ENCODE peak calls at places on chromosomes 2 and 18, in nine cellular contexts. X is IMR-90, J is fibroblast of lung, P is heart left ventricle, N is cardiac muscle cell, A is right lobe of liver, U is sigmoid colon, Q is colonic mucosa, I is tibial artery. D is an unnamed sample.

GRCh38 chr18:42047721-42048120 is 92.7 kb downstream of the PIK3C3 start:
- DNase-seq in U (no peak), A (no peak), X (peak; percentile 64), J (peak; percentile 35), N (peak; percentile 29), I (no peak), Q (no peak), P (no peak), D (no peak)

GRCh38 chr2:98512699-98513098 is 68.0 kb downstream of the INPP4A start:
- DNase-seq in U (peak; percentile 28), I (no peak), J (no peak), P (no peak), X (no peak), N (no peak), Q (no peak), A (no peak), D (no peak)

GRCh38 chr2:71792926-71793761 is 339.8 kb downstream of the DYSF start:
- DNase-seq in U (peak; percentile 36), N (peak; percentile 69), J (peak; percentile 17), P (no peak), Q (no peak), I (no peak), X (peak; percentile 38), A (no peak), D (no peak)

GRCh38 chr2:192123847-192124246 is 70.9 kb downstream of the TMEFF2 start:
- DNase-seq in A (no peak), Q (no peak), U (no peak), P (no peak), I (peak; percentile 57), J (peak; percentile 61), N (no peak), X (peak; percentile 4), D (no peak)

GRCh38 chr2:163266772-163267171 is 428.2 kb upstream of the KCNH7 start:
- DNase-seq in N (peak; percentile 90), P (no peak), Q (no peak), I (no peak), U (no peak), X (peak; percentile 81), J (peak; percentile 66), A (no peak), D (no peak)

GRCh38 chr2:60627412-60627811 is 74.0 kb upstream of the BCL11A start:
- DNase-seq in J (no peak), A (no peak), U (no peak), N (no peak), X (no peak), P (no peak), I (no peak), Q (no peak), D (no peak)

GRCh38 chr2:2664989-2665833 is 334.1 kb upstream of the MYT1L start:
- DNase-seq in I (peak; percentile 50), Q (no peak), X (peak; percentile 86), U (peak; percentile 60), P (no peak), A (no peak), N (peak; percentile 3), J (peak; percentile 65), D (peak; percentile 88)

GRCh38 chr18:73774836-73775509 is 372.7 kb downstream of the FBXO15 start:
- DNase-seq in A (no peak), I (no peak), U (no peak), N (no peak), P (peak; percentile 37), J (no peak), X (no peak), Q (no peak), D (peak; percentile 67)

GRCh38 chr18:76844742-76845477 is 22.6 kb downstream of the ZNF236 start:
- DNase-seq in N (no peak), Q (no peak), P (no peak), A (no peak), U (no peak), J (peak; percentile 24), X (peak; percentile 28), I (no peak), D (no peak)

GRCh38 chr2:135512099-135512498 is 18.9 kb downstream of the ZRANB3 start:
- DNase-seq in A (no peak), X (peak; percentile 33), N (no peak), P (no peak), I (no peak), J (no peak), Q (no peak), U (no peak), D (no peak)

GRCh38 chr2:7539760-7540159 is 622.5 kb downstream of the RNF144A start:
- DNase-seq in Q (no peak), I (no peak), N (no peak), X (no peak), U (no peak), A (no peak), J (no peak), P (no peak), D (no peak)

GRCh38 chr2:52710810-52711618 is 1056.6 kb upstream of the CHAC2 start:
- DNase-seq in N (no peak), Q (no peak), I (no peak), X (no peak), P (no peak), U (no peak), A (no peak), J (no peak), D (no peak)

GRCh38 chr18:6954501-6954900 is 163.1 kb downstream of the LAMA1 start:
- DNase-seq in N (no peak), I (no peak), X (no peak), U (no peak), Q (no peak), A (no peak), J (no peak), P (no peak), D (no peak)

GRCh38 chr2:105338020-105338385 is 663 bp downstream of the C2orf49 start:
- DNase-seq in N (no peak), A (no peak), P (no peak), X (no peak), I (no peak), U (no peak), Q (no peak), J (no peak), D (no peak)

GRCh38 chr2:128374001-128374710 is 55.5 kb upstream of the HS6ST1 start:
- DNase-seq in U (no peak), X (peak; percentile 87), I (peak; percentile 16), N (peak; percentile 77), Q (no peak), J (peak; percentile 87), A (no peak), P (no peak), D (peak; percentile 23)

GRCh38 chr2:163247151-163247872 is 408.7 kb upstream of the KCNH7 start:
- DNase-seq in P (no peak), J (no peak), I (no peak), N (no peak), X (no peak), Q (no peak), A (no peak), U (no peak), D (no peak)

DNA sequence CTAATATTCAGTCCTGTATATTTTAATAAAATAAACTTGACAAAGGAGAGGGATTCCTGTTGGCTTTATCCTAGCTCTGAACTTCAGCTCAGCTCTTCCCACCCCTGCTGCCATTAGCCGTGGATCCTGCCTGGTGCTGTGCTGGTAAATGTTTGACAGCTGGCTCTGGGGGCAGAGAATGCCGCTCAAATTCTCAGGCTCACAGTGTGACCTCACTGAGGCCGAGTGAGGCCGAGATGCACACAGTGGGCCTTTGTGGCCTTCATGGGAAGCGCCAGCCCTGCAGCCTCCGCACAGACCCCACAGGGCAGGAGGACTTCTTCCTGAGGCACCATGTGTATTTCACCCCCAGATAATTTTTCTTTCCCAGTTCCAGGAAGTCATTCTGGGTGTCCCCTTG is 16.5 kb upstream of the FAHD2A start:
- DNase-seq in I (no peak), A (no peak), N (no peak), X (no peak), Q (no peak), J (no peak), U (no peak), P (no peak), D (peak; percentile 18)
- H3K4me1 ChIP-seq in I (peaks cover 7% of the 10 kb centered on the region), A (peaks cover 14% of the 10 kb centered on the region), N (no peaks in the 10 kb centered on the region), X (no peaks in the 10 kb centered on the region), Q (peaks cover 6% of the 10 kb centered on the region), J (no peaks in the 10 kb centered on the region), U (peaks cover 6% of the 10 kb centered on the region), P (peaks cover 4% of the 10 kb centered on the region), D (no peaks in the 10 kb centered on the region)

GRCh38 chr2:217597140-217597539 is 405.7 kb downstream of the TNS1 start:
- DNase-seq in X (no peak), Q (no peak), J (no peak), U (no peak), A (no peak), P (no peak), N (no peak), I (no peak), D (no peak)
- H3K27me3 ChIP-seq in X (peaks cover 68% of the 10 kb centered on the region), Q (no peaks in the 10 kb centered on the region), J (peaks cover 32% of the 10 kb centered on the region), U (no peaks in the 10 kb centered on the region), A (no peaks in the 10 kb centered on the region), P (no peaks in the 10 kb centered on the region), N (no peaks in the 10 kb centered on the region), I (no peaks in the 10 kb centered on the region), D (no peaks in the 10 kb centered on the region)

GRCh38 chr18:47247036-47247832 is 4.2 kb downstream of the SKOR2 start:
- DNase-seq in A (no peak), U (no peak), I (no peak), X (no peak), P (no peak), J (no peak), N (no peak), Q (no peak), D (no peak)
- TF ChIP-seq CTCF in A (peak; percentile 10), U (no peak), I (no peak), X (peak; percentile 29), P (peak; percentile 40), J (no peak), N (no peak), Q (no peak), D (no peak)

DNA sequence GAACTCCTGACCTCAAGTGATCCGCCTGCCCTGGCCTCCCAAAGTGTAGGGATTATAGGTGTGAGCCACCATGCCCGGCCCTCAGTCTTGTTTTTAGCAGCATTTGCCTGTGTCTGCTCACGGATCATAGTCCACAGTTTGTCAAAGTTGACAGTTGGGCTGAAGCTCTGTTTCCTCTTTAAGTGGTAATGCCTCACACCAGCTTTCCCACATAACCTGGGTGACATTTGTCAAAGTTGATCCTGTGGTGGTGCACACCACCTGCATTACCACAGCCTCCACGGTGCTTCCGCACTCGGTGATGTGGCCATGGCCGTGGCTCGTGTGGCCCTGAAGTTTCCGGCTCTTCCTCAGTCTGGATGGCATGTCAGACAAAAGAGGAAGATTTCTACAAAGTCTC is 27.1 kb downstream of the RAB31 start:
- DNase-seq in X (no peak), Q (no peak), J (no peak), A (no peak), I (no peak), U (no peak), N (no peak), P (no peak), D (no peak)
- H3K4me1 ChIP-seq in X (peaks cover 5% of the 10 kb centered on the region), Q (peaks cover 4% of the 10 kb centered on the region), J (no peaks in the 10 kb centered on the region), A (no peaks in the 10 kb centered on the region), I (peaks cover 5% of the 10 kb centered on the region), U (peaks cover 20% of the 10 kb centered on the region), N (no peaks in the 10 kb centered on the region), P (no peaks in the 10 kb centered on the region), D (peaks cover 36% of the 10 kb centered on the region)

DNA sequence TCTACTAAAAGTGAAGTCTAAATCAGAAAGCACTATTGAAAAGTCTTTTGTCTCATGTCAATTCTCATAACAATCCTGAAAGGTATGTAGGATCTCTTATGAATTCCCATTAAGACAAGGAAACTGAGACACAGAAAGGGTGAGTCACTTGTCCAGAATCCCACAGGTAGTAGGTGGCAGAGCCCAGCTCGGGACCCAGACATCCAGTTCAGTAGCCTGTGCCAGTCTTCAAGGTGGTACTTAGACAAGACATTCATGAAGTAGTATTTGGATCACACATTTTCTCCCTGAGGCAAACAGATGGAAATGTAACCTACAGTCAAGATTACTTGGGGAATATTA is 14.8 kb upstream of the PARD3B start:
- DNase-seq in X (no peak), U (no peak), J (no peak), N (no peak), P (no peak), Q (no peak), A (no peak), I (no peak), D (no peak)
- H3K27me3 ChIP-seq in X (no peaks in the 10 kb centered on the region), U (no peaks in the 10 kb centered on the region), J (no peaks in the 10 kb centered on the region), N (no peaks in the 10 kb centered on the region), P (no peaks in the 10 kb centered on the region), Q (no peaks in the 10 kb centered on the region), A (no peaks in the 10 kb centered on the region), I (no peaks in the 10 kb centered on the region), D (no peaks in the 10 kb centered on the region)

D was measured in RWPE2.